ENCODE peak calls at places on chromosome 2, in seven cellular contexts. P is esophagus squamous epithelium, R is cardiac muscle cell, A is astrocyte, Y is ovary, U is heart left ventricle, F is GM23248. V is an unnamed sample.

GRCh38 chr2:72147303-72147970 is at the start of gene CYP26B1:
- DNase-seq in P (no peak), R (peak; percentile 30), A (no peak), Y (peak; percentile 47), U (peak; percentile 35), F (peak; percentile 46), V (no peak)

GRCh38 chr2:204479557-204479956 is 65.7 kb upstream of the PARD3B start:
- DNase-seq in P (no peak), R (no peak), A (peak; percentile 39), Y (no peak), U (no peak), F (peak; percentile 25), V (no peak)

GRCh38 chr2:55162284-55163006 is 69.6 kb downstream of the CLHC1 start:
- DNase-seq in P (no peak), R (no peak), A (no peak), Y (no peak), U (no peak), F (no peak), V (no peak)

GRCh38 chr2:40400336-40400953 is 51.4 kb downstream of the SLC8A1 start:
- DNase-seq in P (no peak), R (peak; percentile 27), A (no peak), Y (no peak), U (no peak), F (peak; percentile 57), V (no peak)

GRCh38 chr2:28163627-28164279 is 228.9 kb upstream of the FOSL2 start:
- DNase-seq in P (no peak), R (no peak), A (no peak), Y (no peak), U (no peak), F (no peak), V (no peak)

GRCh38 chr2:144701259-144701658 is 181.3 kb upstream of the ZEB2 start:
- DNase-seq in P (no peak), R (no peak), A (no peak), Y (no peak), U (no peak), F (no peak), V (no peak)

GRCh38 chr2:95018301-95018700 is 7.2 kb upstream of the MAL start:
- DNase-seq in P (no peak), R (no peak), A (no peak), Y (no peak), U (no peak), F (no peak), V (no peak)

GRCh38 chr2:28765316-28765715 is 13.7 kb downstream of the PPP1CB start:
- DNase-seq in P (no peak), R (no peak), A (peak; percentile 26), Y (no peak), U (no peak), F (peak; percentile 64), V (no peak)

GRCh38 chr2:200585730-200586643 is at the start of gene AOX1:
- DNase-seq in P (no peak), R (peak; percentile 72), A (peak; percentile 34), Y (peak; percentile 79), U (peak; percentile 26), F (peak; percentile 67), V (peak; percentile 23)

GRCh38 chr2:173571021-173571821 is 216.5 kb downstream of the CDCA7 start:
- DNase-seq in P (no peak), R (peak; percentile 62), A (no peak), Y (no peak), U (no peak), F (peak; percentile 50), V (no peak)

GRCh38 chr2:88199912-88200682 is 30.0 kb downstream of the THNSL2 start:
- DNase-seq in P (no peak), R (peak; percentile 12), A (no peak), Y (no peak), U (peak; percentile 39), F (peak; percentile 43), V (peak; percentile 14)

GRCh38 chr2:234335676-234336228 is 161.1 kb downstream of the ARL4C start:
- DNase-seq in P (no peak), R (peak; percentile 72), A (peak; percentile 72), Y (no peak), U (peak; percentile 59), F (peak; percentile 93), V (peak; percentile 28)

GRCh38 chr2:56681659-56682396 is 498.0 kb downstream of the CCDC85A start:
- DNase-seq in P (no peak), R (peak; percentile 44), A (peak; percentile 77), Y (no peak), U (no peak), F (peak; percentile 43), V (no peak)

GRCh38 chr2:42128731-42129486 is 40.2 kb upstream of the EML4 start:
- DNase-seq in P (no peak), R (peak; percentile 51), A (peak; percentile 90), Y (no peak), U (no peak), F (peak; percentile 82), V (no peak)

GRCh38 chr2:128315122-128315828 is 3.4 kb downstream of the HS6ST1 start:
- DNase-seq in P (no peak), R (no peak), A (no peak), Y (peak; percentile 27), U (peak; percentile 11), F (no peak), V (no peak)

GRCh38 chr2:241817126-241817820 is 8.3 kb downstream of the NEU4 start:
- DNase-seq in P (no peak), R (no peak), A (no peak), Y (no peak), U (no peak), F (no peak), V (no peak)

GRCh38 chr2:15560404-15560987 is 638 bp downstream of the NBAS start:
- DNase-seq in P (no peak), R (peak; percentile 32), A (peak; percentile 24), Y (peak; percentile 18), U (no peak), F (peak; percentile 81), V (no peak)

GRCh38 chr2:156333274-156333950 is 891 bp upstream of the NR4A2 start:
- DNase-seq in P (no peak), R (no peak), A (no peak), Y (no peak), U (no peak), F (no peak), V (no peak)

GRCh38 chr2:134142903-134143302 is 111.0 kb upstream of the MGAT5 start:
- DNase-seq in P (no peak), R (peak; percentile 29), A (peak; percentile 70), Y (no peak), U (no peak), F (peak; percentile 29), V (no peak)

DNA sequence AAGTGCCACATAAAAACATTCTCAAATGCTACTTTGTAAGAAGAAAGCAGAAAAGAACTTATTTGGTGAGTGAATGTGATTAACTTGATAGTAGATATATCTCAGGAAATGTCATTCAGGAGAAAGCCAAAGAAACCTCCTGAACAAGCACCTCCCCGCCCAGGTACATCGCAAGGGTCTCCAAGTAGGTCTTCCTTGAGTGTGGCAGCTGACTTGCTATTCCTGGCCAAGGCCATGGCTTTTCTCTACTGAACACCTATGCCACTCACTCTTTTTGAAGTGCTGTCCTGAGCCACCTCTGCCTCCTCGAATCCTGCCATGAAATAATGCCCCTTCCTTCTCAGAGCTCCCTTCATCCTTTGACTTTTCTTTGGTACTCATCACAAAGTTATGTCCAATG is 54.0 kb downstream of the NDUFA10 start:
- DNase-seq in P (no peak), R (no peak), A (no peak), Y (no peak), U (peak; percentile 5), F (no peak), V (no peak)
- H3K4me1 ChIP-seq in P (peaks cover 15% of the 10 kb centered on the region), R (peaks cover 4% of the 10 kb centered on the region), A (no peaks in the 10 kb centered on the region), Y (no peaks in the 10 kb centered on the region), U (no peaks in the 10 kb centered on the region), F (no peaks in the 10 kb centered on the region), V (no peaks in the 10 kb centered on the region)

GRCh38 chr2:232458661-232459418 is 2.9 kb downstream of the ALPI start:
- DNase-seq in P (no peak), R (no peak), A (no peak), Y (no peak), U (peak; percentile 16), F (no peak), V (no peak)

GRCh38 chr2:232456296-232457120 is 555 bp downstream of the ALPI start:
- DNase-seq in P (no peak), R (no peak), A (no peak), Y (no peak), U (no peak), F (no peak), V (no peak)

GRCh38 chr2:232457121-232458011 is 1.4 kb downstream of the ALPI start:
- DNase-seq in P (no peak), R (no peak), A (no peak), Y (no peak), U (peak; percentile 12), F (no peak), V (no peak)

GRCh38 chr2:232459419-232460035 is 3.6 kb downstream of the ALPI start:
- DNase-seq in P (no peak), R (no peak), A (no peak), Y (no peak), U (peak; percentile 6), F (no peak), V (no peak)

GRCh38 chr2:232458051-232458660 is 2.2 kb downstream of the ALPI start:
- DNase-seq in P (no peak), R (no peak), A (no peak), Y (no peak), U (no peak), F (no peak), V (no peak)
- H3K27me3 ChIP-seq in P (no peaks in the 10 kb centered on the region), R (peaks cover 29% of the 10 kb centered on the region), A (peaks cover 27% of the 10 kb centered on the region), Y (no peaks in the 10 kb centered on the region), U (peaks cover 16% of the 10 kb centered on the region), F (peaks cover 46% of the 10 kb centered on the region), V (no peaks in the 10 kb centered on the region)

GRCh38 chr2:127074358-127074757 is 32.6 kb downstream of the BIN1 start:
- DNase-seq in P (no peak), R (no peak), A (no peak), Y (no peak), U (no peak), F (no peak), V (no peak)

GRCh38 chr2:127074936-127075335 is 32.0 kb downstream of the BIN1 start:
- DNase-seq in P (no peak), R (no peak), A (no peak), Y (no peak), U (no peak), F (no peak), V (no peak)

GRCh38 chr2:127076924-127077323 is 30.0 kb downstream of the BIN1 start:
- DNase-seq in P (no peak), R (no peak), A (no peak), Y (no peak), U (no peak), F (no peak), V (no peak)

GRCh38 chr2:127076290-127076689 is 30.7 kb downstream of the BIN1 start:
- DNase-seq in P (no peak), R (no peak), A (no peak), Y (no peak), U (no peak), F (no peak), V (no peak)

DNA sequence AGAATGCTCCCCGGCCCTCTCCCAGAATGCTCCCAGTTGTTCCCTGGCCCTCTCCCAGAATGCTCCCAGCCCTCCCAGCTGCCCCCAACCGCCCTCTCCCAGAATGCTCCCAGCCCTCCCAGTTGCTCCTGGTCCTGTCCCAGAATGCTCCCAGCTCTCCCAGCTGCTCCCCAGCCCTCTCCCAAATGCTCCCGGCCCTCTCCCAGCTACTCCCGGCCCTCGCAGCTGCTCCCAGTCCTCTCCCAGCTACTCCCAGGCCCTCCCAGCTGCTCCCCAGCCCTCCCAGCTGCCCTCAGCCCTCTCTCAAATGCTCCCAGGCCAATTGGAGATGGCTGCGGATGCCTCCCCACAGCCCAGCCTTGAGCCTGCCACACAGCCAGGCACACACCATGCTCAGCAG is 31.1 kb downstream of the BIN1 start:
- DNase-seq in P (no peak), R (no peak), A (no peak), Y (no peak), U (no peak), F (no peak), V (no peak)
- H3K4me1 ChIP-seq in P (peaks cover 66% of the 10 kb centered on the region), R (peaks cover 8% of the 10 kb centered on the region), A (peaks cover 15% of the 10 kb centered on the region), Y (peaks cover 13% of the 10 kb centered on the region), U (no peaks in the 10 kb centered on the region), F (no peaks in the 10 kb centered on the region), V (peaks cover 40% of the 10 kb centered on the region)

GRCh38 chr2:222309766-222310165 is 11.0 kb upstream of the PAX3 start:
- DNase-seq in P (no peak), R (no peak), A (no peak), Y (no peak), U (no peak), F (no peak), V (no peak)
- H3K27me3 ChIP-seq in P (peaks cover 45% of the 10 kb centered on the region), R (peaks cover 100% of the 10 kb centered on the region), A (peaks cover 98% of the 10 kb centered on the region), Y (no peaks in the 10 kb centered on the region), U (peaks cover 91% of the 10 kb centered on the region), F (peaks cover 100% of the 10 kb centered on the region), V (peaks cover 69% of the 10 kb centered on the region)